ENCODE peak calls at places on chromosomes 5 and 9, in four cellular contexts. One of them, this sample, is unnamed.

GRCh38 chr9:120927125-120928014 is 774 bp upstream of the TRAF1 start:
- DNase-seq in kidney epithelial cell: no peak
- DNase-seq in psoas muscle: no peak
- DNase-seq in iris pigment epithelial cell: no peak
- DNase-seq in this sample: no peak

GRCh38 chr9:16361118-16361517 is 509.4 kb downstream of the BNC2 start:
- DNase-seq in kidney epithelial cell: no peak
- DNase-seq in psoas muscle: no peak
- DNase-seq in iris pigment epithelial cell: peak
- DNase-seq in this sample: no peak

GRCh38 chr5:45109062-45109461 is 300.3 kb downstream of the MRPS30 start:
- DNase-seq in kidney epithelial cell: no peak
- DNase-seq in psoas muscle: no peak
- DNase-seq in iris pigment epithelial cell: no peak
- DNase-seq in this sample: no peak

GRCh38 chr9:25827626-25828025 is 149.4 kb upstream of the TUSC1 start:
- DNase-seq in kidney epithelial cell: no peak
- DNase-seq in psoas muscle: no peak
- DNase-seq in iris pigment epithelial cell: no peak
- DNase-seq in this sample: no peak

GRCh38 chr9:126456396-126456795 is 129.8 kb downstream of the MVB12B start:
- DNase-seq in kidney epithelial cell: no peak
- DNase-seq in psoas muscle: no peak
- DNase-seq in iris pigment epithelial cell: peak
- DNase-seq in this sample: no peak

GRCh38 chr5:172887735-172888134 is 53.7 kb downstream of the ERGIC1 start:
- DNase-seq in kidney epithelial cell: no peak
- DNase-seq in psoas muscle: no peak
- DNase-seq in iris pigment epithelial cell: peak
- DNase-seq in this sample: no peak

GRCh38 chr5:34555699-34556513 is 100.2 kb upstream of the RAI14 start:
- DNase-seq in kidney epithelial cell: no peak
- DNase-seq in psoas muscle: no peak
- DNase-seq in iris pigment epithelial cell: no peak
- DNase-seq in this sample: no peak

GRCh38 chr9:33884856-33885701 is 68.1 kb downstream of the UBE2R2 start:
- DNase-seq in kidney epithelial cell: no peak
- DNase-seq in psoas muscle: no peak
- DNase-seq in iris pigment epithelial cell: no peak
- DNase-seq in this sample: peak

GRCh38 chr5:33892419-33893151 is 795 bp upstream of the ADAMTS12 start:
- DNase-seq in kidney epithelial cell: peak
- DNase-seq in psoas muscle: peak
- DNase-seq in iris pigment epithelial cell: peak
- DNase-seq in this sample: no peak

GRCh38 chr9:70559102-70559501 is 144.6 kb upstream of the KLF9 start:
- DNase-seq in kidney epithelial cell: no peak
- DNase-seq in psoas muscle: no peak
- DNase-seq in iris pigment epithelial cell: no peak
- DNase-seq in this sample: no peak

GRCh38 chr5:82307431-82307830 is 29.3 kb upstream of the RPS23 start:
- DNase-seq in kidney epithelial cell: no peak
- DNase-seq in psoas muscle: no peak
- DNase-seq in iris pigment epithelial cell: peak
- DNase-seq in this sample: no peak

GRCh38 chr5:136094189-136094912 is 38.3 kb upstream of the SMAD5 start:
- DNase-seq in kidney epithelial cell: no peak
- DNase-seq in psoas muscle: no peak
- DNase-seq in iris pigment epithelial cell: no peak
- DNase-seq in this sample: no peak

GRCh38 chr5:127229185-127229889 is 61.3 kb upstream of the MEGF10 start:
- DNase-seq in kidney epithelial cell: no peak
- DNase-seq in psoas muscle: peak
- DNase-seq in iris pigment epithelial cell: peak
- DNase-seq in this sample: peak

GRCh38 chr9:4620881-4621555 is 41.1 kb upstream of the PLPP6 start:
- DNase-seq in kidney epithelial cell: no peak
- DNase-seq in psoas muscle: no peak
- DNase-seq in iris pigment epithelial cell: peak
- DNase-seq in this sample: no peak

GRCh38 chr9:15276328-15276969 is 30.6 kb downstream of the TTC39B start:
- DNase-seq in kidney epithelial cell: no peak
- DNase-seq in psoas muscle: no peak
- DNase-seq in iris pigment epithelial cell: no peak
- DNase-seq in this sample: peak

GRCh38 chr5:104430977-104431620 is 868.5 kb upstream of the NUDT12 start:
- DNase-seq in kidney epithelial cell: no peak
- DNase-seq in psoas muscle: no peak
- DNase-seq in iris pigment epithelial cell: no peak
- DNase-seq in this sample: no peak

GRCh38 chr5:170471551-170472212 is 32.1 kb upstream of the KCNIP1 start:
- DNase-seq in kidney epithelial cell: no peak
- DNase-seq in psoas muscle: no peak
- DNase-seq in iris pigment epithelial cell: no peak
- DNase-seq in this sample: no peak

GRCh38 chr9:87427851-87428506 is 69.7 kb upstream of the DAPK1 start:
- DNase-seq in kidney epithelial cell: no peak
- DNase-seq in psoas muscle: no peak
- DNase-seq in iris pigment epithelial cell: no peak
- DNase-seq in this sample: no peak

GRCh38 chr5:57683036-57683600 is 200.5 kb upstream of the ACTBL2 start:
- DNase-seq in kidney epithelial cell: no peak
- DNase-seq in psoas muscle: no peak
- DNase-seq in iris pigment epithelial cell: peak
- DNase-seq in this sample: no peak

GRCh38 chr5:41420509-41421067 is 89.8 kb downstream of the PLCXD3 start:
- DNase-seq in kidney epithelial cell: no peak
- DNase-seq in psoas muscle: no peak
- DNase-seq in iris pigment epithelial cell: no peak
- DNase-seq in this sample: no peak

GRCh38 chr5:431001-431710 is 11.8 kb upstream of the EXOC3 start:
- DNase-seq in kidney epithelial cell: no peak
- DNase-seq in psoas muscle: no peak
- DNase-seq in iris pigment epithelial cell: peak
- DNase-seq in this sample: peak

GRCh38 chr5:122805481-122805880 is 30.6 kb downstream of the SNX2 start:
- DNase-seq in kidney epithelial cell: no peak
- DNase-seq in psoas muscle: no peak
- DNase-seq in iris pigment epithelial cell: peak
- DNase-seq in this sample: no peak